ENCODE peak calls at places on chromosomes 2 and 18, in five cellular contexts. T is amniotic stem cell, M is naive B cell, U is cardiac muscle cell, P is thyroid gland. A is an unnamed sample.

GRCh38 chr18:70234667-70235459 is 29.4 kb upstream of the RTTN start:
- DNase-seq in T (no peak), M (no peak), U (peak; percentile 5), P (no peak), A (no peak)

GRCh38 chr2:72695676-72696075 is 130.2 kb downstream of the EXOC6B start:
- DNase-seq in T (no peak), M (no peak), U (peak; percentile 18), P (no peak), A (no peak)

GRCh38 chr2:209713219-209713618 is 58.4 kb upstream of the UNC80 start:
- DNase-seq in T (no peak), M (no peak), U (peak; percentile 19), P (no peak), A (no peak)

GRCh38 chr2:32277674-32278475 is at the start of gene YIPF4:
- DNase-seq in T (peak; percentile 67), M (peak; percentile 93), U (peak; percentile 90), P (peak; percentile 82), A (peak; percentile 78)

GRCh38 chr2:101790856-101791255 is 93.3 kb downstream of the MAP4K4 start:
- DNase-seq in T (no peak), M (no peak), U (no peak), P (no peak), A (no peak)

GRCh38 chr2:88831071-88831791 is 139.8 kb downstream of the RPIA start:
- DNase-seq in T (no peak), M (no peak), U (no peak), P (no peak), A (no peak)

GRCh38 chr18:60053747-60054304 is 154.0 kb downstream of the PMAIP1 start:
- DNase-seq in T (peak; percentile 96), M (no peak), U (peak; percentile 2), P (no peak), A (peak; percentile 91)

GRCh38 chr2:235903803-235904637 is 264.2 kb downstream of the GBX2 start:
- DNase-seq in T (no peak), M (no peak), U (peak; percentile 30), P (no peak), A (no peak)

GRCh38 chr2:205768341-205768740 is 86.0 kb downstream of the NRP2 start:
- DNase-seq in T (no peak), M (no peak), U (peak; percentile 89), P (peak; percentile 86), A (no peak)

GRCh38 chr2:60321816-60322215 is 231.6 kb downstream of the BCL11A start:
- DNase-seq in T (no peak), M (no peak), U (no peak), P (no peak), A (no peak)

GRCh38 chr2:31729065-31729439 is 148.3 kb upstream of the SRD5A2 start:
- DNase-seq in T (no peak), M (no peak), U (no peak), P (no peak), A (peak; percentile 2)

GRCh38 chr18:9803698-9804516 is 81.9 kb upstream of the TXNDC2 start:
- DNase-seq in T (no peak), M (no peak), U (peak; percentile 32), P (peak; percentile 43), A (no peak)

GRCh38 chr2:152468832-152469692 is 134.1 kb downstream of the FMNL2 start:
- DNase-seq in T (no peak), M (no peak), U (no peak), P (no peak), A (peak; percentile 29)

GRCh38 chr2:217650716-217651360 is 352.0 kb downstream of the TNS1 start:
- DNase-seq in T (peak; percentile 22), M (no peak), U (peak; percentile 73), P (peak; percentile 67), A (peak; percentile 73)

GRCh38 chr18:51234117-51235010 is 36.9 kb upstream of the MEX3C start:
- DNase-seq in T (no peak), M (no peak), U (no peak), P (no peak), A (no peak)

GRCh38 chr18:5064846-5065245 is 132.2 kb downstream of the AKAIN1 start:
- DNase-seq in T (no peak), M (no peak), U (no peak), P (no peak), A (no peak)

GRCh38 chr2:229713371-229714079 is 830 bp downstream of the DNER start:
- DNase-seq in T (no peak), M (no peak), U (peak; percentile 41), P (no peak), A (peak; percentile 19)

GRCh38 chr2:84441036-84441435 is 18.0 kb downstream of the SUCLG1 start:
- DNase-seq in T (no peak), M (no peak), U (no peak), P (no peak), A (no peak)

GRCh38 chr18:58572181-58572580 is 56.7 kb downstream of the ALPK2 start:
- DNase-seq in T (peak; percentile 90), M (no peak), U (no peak), P (no peak), A (peak; percentile 94)

GRCh38 chr2:46701152-46701551 is 214.5 kb downstream of the MCFD2 start:
- DNase-seq in T (no peak), M (no peak), U (no peak), P (no peak), A (no peak)

GRCh38 chr2:129103922-129104878 is 785.5 kb upstream of the HS6ST1 start:
- DNase-seq in T (no peak), M (no peak), U (no peak), P (no peak), A (no peak)

GRCh38 chr2:58606799-58607198 is 365.7 kb upstream of the FANCL start:
- DNase-seq in T (no peak), M (no peak), U (no peak), P (no peak), A (peak; percentile 6)

GRCh38 chr2:207479198-207479785 is 50.5 kb upstream of the CREB1 start:
- DNase-seq in T (no peak), M (no peak), U (no peak), P (no peak), A (no peak)

GRCh38 chr2:219175928-219176817 is 552 bp downstream of the CNPPD1 start:
- DNase-seq in T (no peak), M (peak; percentile 85), U (peak; percentile 69), P (peak; percentile 81), A (no peak)

GRCh38 chr2:36369163-36369562 is 13.6 kb downstream of the CRIM1 start:
- DNase-seq in T (no peak), M (no peak), U (no peak), P (no peak), A (no peak)

GRCh38 chr2:113273031-113273551 is 5.6 kb downstream of the PAX8 start:
- DNase-seq in T (no peak), M (peak; percentile 27), U (peak; percentile 44), P (peak; percentile 74), A (peak; percentile 51)

GRCh38 chr2:67510745-67511144 is 113.6 kb downstream of the ETAA1 start:
- DNase-seq in T (no peak), M (no peak), U (no peak), P (no peak), A (no peak)

GRCh38 chr2:44848026-44848425 is 93.5 kb upstream of the SIX3 start:
- DNase-seq in T (no peak), M (no peak), U (no peak), P (no peak), A (no peak)

GRCh38 chr2:239394346-239394945 is 6.4 kb downstream of the HDAC4 start:
- DNase-seq in T (no peak), M (no peak), U (no peak), P (peak; percentile 89), A (no peak)

GRCh38 chr2:233288663-233289062 is 19.0 kb upstream of the SAG start:
- DNase-seq in T (no peak), M (no peak), U (no peak), P (no peak), A (no peak)

GRCh38 chr2:96470636-96471035 is 34.5 kb downstream of the NEURL3 start:
- DNase-seq in T (no peak), M (peak; percentile 19), U (peak; percentile 35), P (peak; percentile 10), A (no peak)

GRCh38 chr2:43420310-43420903 is 175.4 kb downstream of the THADA start:
- DNase-seq in T (no peak), M (no peak), U (no peak), P (no peak), A (no peak)

A was measured in H4.